ENCODE peak calls at places on chromosomes 11 and 22, in five cellular contexts. One of them, this sample, is unnamed.

GRCh38 chr11:32108576-32108975 is 17.7 kb downstream of the RCN1 start:
- DNase-seq in stomach: no peak
- DNase-seq in HT1080: no peak
- DNase-seq in germinal center: no peak
- DNase-seq in AG10803: no peak
- DNase-seq in this sample: no peak

GRCh38 chr11:121696177-121696863 is 243.6 kb upstream of the SORL1-AS1 start:
- DNase-seq in stomach: no peak
- DNase-seq in HT1080: no peak
- DNase-seq in germinal center: no peak
- DNase-seq in AG10803: no peak
- DNase-seq in this sample: no peak

GRCh38 chr11:15716550-15716949 is 601.8 kb downstream of the INSC start:
- DNase-seq in stomach: no peak
- DNase-seq in HT1080: peak
- DNase-seq in germinal center: no peak
- DNase-seq in AG10803: no peak
- DNase-seq in this sample: no peak

GRCh38 chr11:47914743-47915142 is 65.6 kb upstream of the PTPRJ start:
- DNase-seq in stomach: no peak
- DNase-seq in HT1080: no peak
- DNase-seq in germinal center: no peak
- DNase-seq in AG10803: no peak
- DNase-seq in this sample: no peak

GRCh38 chr22:31103899-31104694 is 3.3 kb downstream of the SELENOM start:
- DNase-seq in stomach: no peak
- DNase-seq in HT1080: no peak
- DNase-seq in germinal center: no peak
- DNase-seq in AG10803: no peak
- DNase-seq in this sample: no peak

GRCh38 chr11:104484784-104485554 is 321.0 kb upstream of the PDGFD start:
- DNase-seq in stomach: no peak
- DNase-seq in HT1080: no peak
- DNase-seq in germinal center: no peak
- DNase-seq in AG10803: no peak
- DNase-seq in this sample: no peak

GRCh38 chr11:100220801-100221200 is 466.3 kb upstream of the ARHGAP42 start:
- DNase-seq in stomach: no peak
- DNase-seq in HT1080: no peak
- DNase-seq in germinal center: no peak
- DNase-seq in AG10803: no peak
- DNase-seq in this sample: no peak

GRCh38 chr22:46432164-46433068 is 96.9 kb downstream of the TRMU start:
- DNase-seq in stomach: peak
- DNase-seq in HT1080: no peak
- DNase-seq in germinal center: peak
- DNase-seq in AG10803: peak
- DNase-seq in this sample: no peak

GRCh38 chr11:95084509-95084908 is 5.1 kb upstream of the ENDOD1 start:
- DNase-seq in stomach: no peak
- DNase-seq in HT1080: peak
- DNase-seq in germinal center: no peak
- DNase-seq in AG10803: no peak
- DNase-seq in this sample: no peak

GRCh38 chr22:42078469-42079318 is 806 bp upstream of the SMDT1 start:
- DNase-seq in stomach: no peak
- DNase-seq in HT1080: no peak
- DNase-seq in germinal center: peak
- DNase-seq in AG10803: peak
- DNase-seq in this sample: peak

GRCh38 chr11:73478737-73479347 is 102.6 kb downstream of the RELT start:
- DNase-seq in stomach: no peak
- DNase-seq in HT1080: peak
- DNase-seq in germinal center: peak
- DNase-seq in AG10803: peak
- DNase-seq in this sample: no peak

GRCh38 chr11:109865558-109866186 is 227.5 kb upstream of the ZC3H12C start:
- DNase-seq in stomach: no peak
- DNase-seq in HT1080: no peak
- DNase-seq in germinal center: no peak
- DNase-seq in AG10803: no peak
- DNase-seq in this sample: no peak

GRCh38 chr11:28168718-28169117 is 60.5 kb downstream of the METTL15 start:
- DNase-seq in stomach: no peak
- DNase-seq in HT1080: no peak
- DNase-seq in germinal center: no peak
- DNase-seq in AG10803: no peak
- DNase-seq in this sample: no peak

GRCh38 chr22:24289781-24290181 is 19.1 kb downstream of the SPECC1L start:
- DNase-seq in stomach: no peak
- DNase-seq in HT1080: no peak
- DNase-seq in germinal center: no peak
- DNase-seq in AG10803: no peak
- DNase-seq in this sample: no peak

GRCh38 chr22:49903322-49904039 is 14.8 kb downstream of the ALG12 start:
- DNase-seq in stomach: no peak
- DNase-seq in HT1080: no peak
- DNase-seq in germinal center: no peak
- DNase-seq in AG10803: no peak
- DNase-seq in this sample: no peak

GRCh38 chr11:111945198-111945597 is 8.1 kb downstream of the DIXDC1 start:
- DNase-seq in stomach: no peak
- DNase-seq in HT1080: peak
- DNase-seq in germinal center: no peak
- DNase-seq in AG10803: no peak
- DNase-seq in this sample: no peak

GRCh38 chr11:124069429-124070401 is 28.6 kb upstream of the OR10G7 start:
- DNase-seq in stomach: no peak
- DNase-seq in HT1080: peak
- DNase-seq in germinal center: peak
- DNase-seq in AG10803: peak
- DNase-seq in this sample: no peak

GRCh38 chr11:590997-591396 is 14.7 kb downstream of the PHRF1 start:
- DNase-seq in stomach: no peak
- DNase-seq in HT1080: no peak
- DNase-seq in germinal center: no peak
- DNase-seq in AG10803: no peak
- DNase-seq in this sample: no peak

This sample was measured in tibial nerve.